ENCODE peak calls at places on chromosome 22, in eight cellular contexts. G is K562, A is adrenal gland, C is ovary, Y is gastrocnemius medialis, Z is tibial nerve, Q is breast epithelium, M is transverse colon. D is an unnamed sample.

GRCh38 chr22:23888615-23889401 is 5.4 kb upstream of the MIF start:
- DNase-seq in G (peak), A (no peak), C (peak), Y (no peak), Z (no peak), Q (no peak), M (no peak), D (peak)

GRCh38 chr22:36334081-36334831 is 53.5 kb downstream of the MYH9 start:
- DNase-seq in G (peak), A (no peak), C (no peak), Y (no peak), Z (no peak), Q (no peak), M (peak), D (no peak)

GRCh38 chr22:32643246-32643645 is 158.3 kb upstream of the TIMP3 start:
- DNase-seq in G (no peak), A (no peak), C (no peak), Y (no peak), Z (no peak), Q (no peak), M (no peak), D (no peak)

GRCh38 chr22:22933100-22933806 is 45.6 kb downstream of the IGLL5 start:
- DNase-seq in G (no peak), A (no peak), C (no peak), Y (no peak), Z (no peak), Q (no peak), M (no peak), D (no peak)

GRCh38 chr22:42978453-42979103 is 36.4 kb downstream of the PACSIN2 start:
- DNase-seq in G (no peak), A (no peak), C (no peak), Y (no peak), Z (no peak), Q (no peak), M (no peak), D (no peak)

GRCh38 chr22:33274214-33274828 is 216.1 kb upstream of the SYN3 start:
- DNase-seq in G (peak), A (peak), C (no peak), Y (no peak), Z (no peak), Q (no peak), M (peak), D (peak)

GRCh38 chr22:37503850-37504249 is 15.4 kb downstream of the CARD10 start:
- DNase-seq in G (no peak), A (peak), C (no peak), Y (no peak), Z (no peak), Q (no peak), M (peak), D (no peak)

GRCh38 chr22:20389288-20389687 is 4.7 kb upstream of the ZNF74 start:
- DNase-seq in G (no peak), A (no peak), C (no peak), Y (no peak), Z (no peak), Q (no peak), M (no peak), D (no peak)

GRCh38 chr22:33000342-33001280 is 57.6 kb downstream of the SYN3 start:
- DNase-seq in G (peak), A (peak), C (peak), Y (peak), Z (peak), Q (peak), M (peak), D (peak)

GRCh38 chr22:19203839-19204238 is 25.3 kb upstream of the SLC25A1 start:
- DNase-seq in G (peak), A (no peak), C (no peak), Y (no peak), Z (no peak), Q (no peak), M (no peak), D (no peak)

GRCh38 chr22:32533265-32534068 is 58.9 kb downstream of the FBXO7 start:
- DNase-seq in G (no peak), A (no peak), C (no peak), Y (no peak), Z (no peak), Q (no peak), M (no peak), D (no peak)

GRCh38 chr22:19723990-19724827 is 870 bp downstream of the GP1BB start:
- DNase-seq in G (peak), A (no peak), C (no peak), Y (no peak), Z (no peak), Q (no peak), M (no peak), D (no peak)

GRCh38 chr22:21734540-21735197 is 925 bp downstream of the YPEL1 start:
- DNase-seq in G (no peak), A (no peak), C (no peak), Y (no peak), Z (no peak), Q (no peak), M (no peak), D (no peak)

GRCh38 chr22:23752750-23753149 is 1.5 kb downstream of the VPREB3 start:
- DNase-seq in G (no peak), A (no peak), C (no peak), Y (no peak), Z (no peak), Q (no peak), M (no peak), D (no peak)

GRCh38 chr22:19960491-19961200 is 19.0 kb upstream of the TXNRD2 start:
- DNase-seq in G (no peak), A (no peak), C (no peak), Y (no peak), Z (no peak), Q (no peak), M (no peak), D (no peak)

GRCh38 chr22:36853407-36854099 is 7.3 kb upstream of the NCF4 start:
- DNase-seq in G (peak), A (peak), C (no peak), Y (peak), Z (no peak), Q (no peak), M (peak), D (peak)

GRCh38 chr22:20531404-20532181 is 24.2 kb downstream of the MED15 start:
- DNase-seq in G (no peak), A (peak), C (no peak), Y (peak), Z (no peak), Q (no peak), M (peak), D (peak)

GRCh38 chr22:33112606-33113005 is 54.4 kb upstream of the SYN3 start:
- DNase-seq in G (no peak), A (no peak), C (no peak), Y (no peak), Z (no peak), Q (no peak), M (no peak), D (no peak)

GRCh38 chr22:20111045-20111688 is 4.7 kb upstream of the RANBP1 start:
- DNase-seq in G (peak), A (no peak), C (no peak), Y (no peak), Z (no peak), Q (no peak), M (no peak), D (no peak)

GRCh38 chr22:50640857-50641647 is 13.1 kb upstream of the ARSA start:
- DNase-seq in G (no peak), A (no peak), C (no peak), Y (no peak), Z (no peak), Q (no peak), M (no peak), D (no peak)

GRCh38 chr22:33335611-33336279 is 277.6 kb upstream of the SYN3 start:
- DNase-seq in G (no peak), A (no peak), C (no peak), Y (no peak), Z (no peak), Q (no peak), M (no peak), D (no peak)

GRCh38 chr22:44890416-44891292 is 119.2 kb downstream of the PHF21B start:
- DNase-seq in G (no peak), A (no peak), C (no peak), Y (no peak), Z (no peak), Q (peak), M (no peak), D (no peak)

GRCh38 chr22:48492371-48493320 is 1335.0 kb downstream of the BRD1 start:
- DNase-seq in G (peak), A (peak), C (peak), Y (peak), Z (peak), Q (peak), M (peak), D (peak)

GRCh38 chr22:43740587-43741270 is 71.4 kb downstream of the EFCAB6 start:
- DNase-seq in G (no peak), A (no peak), C (no peak), Y (no peak), Z (no peak), Q (no peak), M (no peak), D (no peak)

GRCh38 chr22:27866136-27867091 is 52.6 kb downstream of the PITPNB start:
- DNase-seq in G (no peak), A (peak), C (peak), Y (peak), Z (peak), Q (no peak), M (no peak), D (no peak)

GRCh38 chr22:50146440-50147228 is 23.9 kb upstream of the PANX2 start:
- DNase-seq in G (peak), A (peak), C (peak), Y (peak), Z (peak), Q (no peak), M (peak), D (no peak)

GRCh38 chr22:19885841-19886592 is 31.3 kb upstream of the GNB1L start:
- DNase-seq in G (no peak), A (no peak), C (no peak), Y (no peak), Z (no peak), Q (no peak), M (no peak), D (no peak)

GRCh38 chr22:12601870-12602779 is 2925.9 kb upstream of the OR11H1 start:
- DNase-seq in G (peak), A (peak), C (peak), Y (no peak), Z (no peak), Q (no peak), M (no peak), D (no peak)

GRCh38 chr22:31872209-31872608 is 72.1 kb upstream of the YWHAH start:
- DNase-seq in G (peak), A (no peak), C (no peak), Y (no peak), Z (no peak), Q (no peak), M (no peak), D (no peak)

GRCh38 chr22:30371981-30372380 is 15.2 kb downstream of the CCDC157 start:
- DNase-seq in G (no peak), A (no peak), C (no peak), Y (no peak), Z (no peak), Q (no peak), M (no peak), D (no peak)

GRCh38 chr22:49564054-49564453 is 263.6 kb downstream of the BRD1 start:
- DNase-seq in G (no peak), A (no peak), C (no peak), Y (no peak), Z (no peak), Q (no peak), M (no peak), D (no peak)

GRCh38 chr22:36318442-36318841 is 65.5 kb downstream of the APOL1 start:
- DNase-seq in G (no peak), A (no peak), C (no peak), Y (no peak), Z (no peak), Q (no peak), M (no peak), D (no peak)

GRCh38 chr22:30605449-30606110 is 1.4 kb upstream of the TCN2 start:
- DNase-seq in G (peak), A (peak), C (no peak), Y (peak), Z (no peak), Q (no peak), M (peak), D (peak)

DNA sequence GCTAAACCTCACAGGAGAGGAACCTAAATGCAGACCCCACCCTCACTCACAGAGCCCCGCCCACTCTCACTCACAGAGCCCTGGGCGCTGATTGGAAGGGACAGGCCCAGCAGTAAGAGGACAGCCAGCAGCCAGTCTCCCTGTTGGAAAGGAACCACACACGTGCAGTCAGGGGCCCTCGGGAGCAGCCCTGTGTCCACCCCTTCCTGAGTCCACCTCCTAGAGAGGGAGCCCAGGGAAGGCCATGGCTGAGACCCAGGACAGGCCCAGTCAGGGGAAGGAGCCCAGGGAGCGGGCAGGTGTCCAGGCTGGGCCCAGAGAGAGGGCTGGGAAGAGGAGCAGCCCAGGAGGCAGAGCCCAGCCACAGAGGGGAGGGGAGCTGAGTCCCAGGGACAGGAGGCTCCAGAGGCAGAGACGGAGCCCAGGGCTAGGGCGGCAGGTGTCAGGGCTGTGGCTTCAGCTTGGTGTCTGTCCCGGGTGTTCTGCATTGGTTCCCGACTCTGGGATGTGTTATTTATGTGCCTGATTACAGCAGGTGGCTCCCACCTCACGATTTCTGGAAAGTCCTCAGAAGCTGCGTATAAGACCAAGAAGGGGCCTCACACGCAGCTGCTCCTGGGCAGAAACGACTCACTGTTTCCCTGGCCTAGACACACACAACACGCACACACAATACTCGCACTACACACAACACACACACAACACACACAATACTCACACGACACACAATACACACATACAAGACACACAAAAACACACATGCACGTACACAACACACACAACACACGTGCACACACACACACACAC is 9.0 kb upstream of the APOBEC3H start:
- DNase-seq in G (peak), A (peak), C (peak), Y (no peak), Z (no peak), Q (no peak), M (no peak), D (no peak)
- TF ChIP-seq POLR2A in G (no peak), A (no peak), C (no peak), Y (no peak), Z (no peak), Q (no peak), M (no peak), D (no peak)

GRCh38 chr22:40044870-40045834 is 50.4 kb downstream of the FAM83F start:
- DNase-seq in G (peak), A (peak), C (peak), Y (peak), Z (no peak), Q (peak), M (peak), D (peak)
- TF ChIP-seq POLR2A in G (peak), A (peak), C (no peak), Y (peak), Z (no peak), Q (no peak), M (no peak), D (peak)

DNA sequence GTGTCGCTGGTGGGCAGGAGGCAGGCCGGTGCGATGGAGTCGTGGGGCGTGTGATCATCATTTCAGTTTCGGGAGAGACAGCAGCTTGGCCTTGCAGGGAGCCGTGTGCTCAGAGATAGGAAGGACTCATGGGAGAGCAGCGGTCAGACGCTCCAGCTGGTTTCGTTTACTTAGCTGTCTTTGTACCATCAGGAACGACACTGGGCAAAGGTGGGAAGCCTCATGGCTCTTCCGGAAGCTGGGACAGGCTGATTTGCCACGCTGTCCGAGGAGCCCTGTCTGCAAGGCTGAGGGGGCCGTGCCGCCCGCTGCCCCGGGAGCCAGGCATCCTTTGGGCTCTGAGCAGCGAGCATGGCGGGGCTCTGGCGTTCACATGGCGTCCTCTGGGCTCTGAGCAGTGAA is 32.7 kb downstream of the GRAMD4 start:
- DNase-seq in G (no peak), A (peak), C (no peak), Y (no peak), Z (no peak), Q (no peak), M (no peak), D (no peak)
- TF ChIP-seq POLR2A in G (no peak), A (no peak), C (no peak), Y (no peak), Z (no peak), Q (no peak), M (no peak), D (no peak)

GRCh38 chr22:29269230-29269604 is 1.1 kb downstream of the EWSR1 start:
- DNase-seq in G (no peak), A (no peak), C (no peak), Y (no peak), Z (no peak), Q (no peak), M (no peak), D (no peak)

GRCh38 chr22:29269731-29270474 is 1.8 kb downstream of the EWSR1 start:
- DNase-seq in G (peak), A (no peak), C (no peak), Y (no peak), Z (no peak), Q (no peak), M (no peak), D (no peak)

GRCh38 chr22:29267858-29268510 is at the start of the genes EWSR1 and RHBDD3:
- DNase-seq in G (peak), A (peak), C (peak), Y (peak), Z (peak), Q (peak), M (peak), D (peak)

GRCh38 chr22:29267462-29267857 is 321 bp downstream of the RHBDD3 start:
- DNase-seq in G (no peak), A (no peak), C (no peak), Y (no peak), Z (no peak), Q (no peak), M (no peak), D (no peak)

GRCh38 chr22:29268511-29269229 is 602 bp downstream of the EWSR1 start:
- DNase-seq in G (peak), A (peak), C (peak), Y (peak), Z (no peak), Q (no peak), M (peak), D (no peak)
- TF ChIP-seq POLR2A in G (no peak), A (no peak), C (no peak), Y (peak), Z (no peak), Q (no peak), M (no peak), D (no peak)

DNA sequence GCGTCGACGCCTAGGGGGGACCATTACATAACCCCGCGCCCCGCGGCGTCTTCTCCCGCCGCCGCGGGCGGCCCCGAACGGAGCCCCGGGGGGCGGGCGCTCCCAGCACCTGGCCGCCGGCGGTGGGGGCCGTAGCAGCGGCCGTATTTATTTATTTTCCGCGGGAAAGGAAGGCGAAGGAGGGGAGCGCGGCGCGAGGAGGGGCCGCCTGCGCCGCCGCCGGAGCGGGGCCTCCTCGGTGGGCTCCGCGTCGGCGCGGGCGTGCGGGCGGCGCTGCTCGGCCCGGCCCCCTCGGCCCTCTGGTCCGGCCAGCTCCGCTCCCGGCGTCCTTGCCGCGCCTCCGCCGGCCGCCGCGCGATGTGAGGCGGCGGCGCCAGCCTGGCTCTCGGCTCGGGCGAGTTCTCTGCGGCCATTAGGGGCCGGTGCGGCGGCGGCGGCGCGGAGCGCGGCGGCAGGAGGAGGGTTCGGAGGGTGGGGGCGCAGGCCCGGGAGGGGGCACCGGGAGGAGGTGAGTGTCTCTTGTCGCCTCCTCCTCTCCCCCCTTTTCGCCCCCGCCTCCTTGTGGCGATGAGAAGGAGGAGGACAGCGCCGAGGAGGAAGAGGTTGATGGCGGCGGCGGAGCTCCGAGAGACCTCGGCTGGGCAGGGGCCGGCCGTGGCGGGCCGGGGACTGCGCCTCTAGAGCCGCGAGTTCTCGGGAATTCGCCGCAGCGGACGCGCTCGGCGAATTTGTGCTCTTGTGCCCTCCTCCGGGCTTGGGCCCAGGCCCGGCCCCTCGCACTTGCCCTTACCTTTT is at the start of gene EP300:
- DNase-seq in G (peak), A (peak), C (peak), Y (peak), Z (peak), Q (peak), M (peak), D (peak)
- TF ChIP-seq POLR2A in G (peak), A (peak), C (peak), Y (peak), Z (peak), Q (peak), M (peak), D (peak)

GRCh38 chr22:41928416-41929157 is 2.0 kb upstream of the TNFRSF13C start:
- DNase-seq in G (no peak), A (no peak), C (no peak), Y (no peak), Z (no peak), Q (no peak), M (no peak), D (no peak)
- TF ChIP-seq POLR2A in G (no peak), A (no peak), C (no peak), Y (no peak), Z (no peak), Q (no peak), M (no peak), D (no peak)

GRCh38 chr22:38697055-38697980 is 3.4 kb downstream of the JOSD1 start:
- DNase-seq in G (peak), A (no peak), C (no peak), Y (no peak), Z (no peak), Q (no peak), M (no peak), D (no peak)
- TF ChIP-seq POLR2A in G (no peak), A (no peak), C (no peak), Y (no peak), Z (no peak), Q (no peak), M (no peak), D (no peak)

GRCh38 chr22:17970205-17970708 is 54.1 kb downstream of the MICAL3 start:
- DNase-seq in G (peak), A (peak), C (no peak), Y (no peak), Z (no peak), Q (no peak), M (no peak), D (no peak)

GRCh38 chr22:17972385-17973181 is 51.8 kb downstream of the MICAL3 start:
- DNase-seq in G (no peak), A (peak), C (peak), Y (peak), Z (no peak), Q (no peak), M (no peak), D (peak)

GRCh38 chr22:17971711-17972110 is 52.6 kb downstream of the MICAL3 start:
- DNase-seq in G (no peak), A (no peak), C (no peak), Y (no peak), Z (no peak), Q (no peak), M (no peak), D (no peak)

GRCh38 chr22:17968126-17968525 is 56.2 kb downstream of the MICAL3 start:
- DNase-seq in G (no peak), A (no peak), C (no peak), Y (no peak), Z (no peak), Q (no peak), M (no peak), D (no peak)

DNA sequence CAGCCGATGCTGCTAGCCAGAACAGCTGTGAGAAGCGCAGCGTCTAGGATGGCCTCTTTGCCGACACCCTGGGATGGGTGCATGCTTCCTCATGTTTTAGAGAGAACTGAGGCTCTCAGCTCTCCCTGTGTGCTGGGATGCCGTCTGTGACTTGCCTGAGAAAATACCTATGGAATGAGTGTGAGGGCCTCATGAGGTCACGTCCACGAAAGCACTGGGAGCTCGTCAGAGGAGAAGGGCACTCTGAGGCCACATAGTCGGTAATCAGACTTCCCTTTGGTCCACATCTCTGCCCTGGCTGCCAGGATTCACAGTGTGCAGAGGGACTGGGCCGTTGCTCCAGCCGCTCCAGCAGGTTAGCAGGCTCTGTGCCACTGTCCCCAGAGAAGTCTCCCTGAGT is 54.6 kb downstream of the MICAL3 start:
- DNase-seq in G (no peak), A (peak), C (no peak), Y (no peak), Z (no peak), Q (no peak), M (no peak), D (peak)
- TF ChIP-seq POLR2A in G (no peak), A (no peak), C (no peak), Y (no peak), Z (no peak), Q (no peak), M (no peak), D (no peak)